ENCODE peak calls at places on chromosomes 5 and 9, in eight cellular contexts. One of them, this sample, is unnamed.
A peak's percentile ranks its signal among the peaks of the same experiment; 100 is the strongest.

GRCh38 chr9:94586316-94586715 is 7.3 kb downstream of the FBP2 start:
- DNase-seq in A549: no peak
- DNase-seq in sigmoid colon: no peak
- DNase-seq in fibroblast of pulmonary artery: no peak
- DNase-seq in progenitor cell of endocrine pancreas: no peak
- DNase-seq in tibial nerve: no peak
- DNase-seq in fibroblast of lung: no peak
- DNase-seq in OCI-LY7: no peak
- DNase-seq in this sample: no peak

GRCh38 chr9:750264-750967 is 91.1 kb upstream of the DMRT1 start:
- DNase-seq in OCI-LY7: peak; percentile 30
- DNase-seq in fibroblast of lung: no peak
- DNase-seq in sigmoid colon: peak; percentile 61
- DNase-seq in tibial nerve: no peak
- DNase-seq in fibroblast of pulmonary artery: no peak
- DNase-seq in progenitor cell of endocrine pancreas: no peak
- DNase-seq in A549: no peak
- DNase-seq in this sample: no peak

GRCh38 chr5:97534166-97534565 is 351.1 kb upstream of the RIOK2 start:
- DNase-seq in sigmoid colon: no peak
- DNase-seq in fibroblast of pulmonary artery: peak; percentile 95
- DNase-seq in progenitor cell of endocrine pancreas: no peak
- DNase-seq in A549: peak; percentile 18
- DNase-seq in OCI-LY7: peak; percentile 31
- DNase-seq in fibroblast of lung: peak; percentile 97
- DNase-seq in tibial nerve: no peak
- DNase-seq in this sample: peak; percentile 14

GRCh38 chr5:138998521-138998920 is 123.4 kb upstream of the LRRTM2 start:
- DNase-seq in OCI-LY7: no peak
- DNase-seq in tibial nerve: no peak
- DNase-seq in sigmoid colon: no peak
- DNase-seq in progenitor cell of endocrine pancreas: no peak
- DNase-seq in fibroblast of pulmonary artery: no peak
- DNase-seq in A549: no peak
- DNase-seq in fibroblast of lung: no peak
- DNase-seq in this sample: no peak

GRCh38 chr5:105956456-105957177 is 1714.1 kb downstream of the EFNA5 start:
- DNase-seq in OCI-LY7: no peak
- DNase-seq in fibroblast of lung: peak; percentile 39
- DNase-seq in tibial nerve: no peak
- DNase-seq in progenitor cell of endocrine pancreas: no peak
- DNase-seq in A549: no peak
- DNase-seq in sigmoid colon: no peak
- DNase-seq in fibroblast of pulmonary artery: peak; percentile 31
- DNase-seq in this sample: no peak

GRCh38 chr5:176629853-176630680 is at the start of the genes EIF4E1B and SNCB:
- DNase-seq in OCI-LY7: peak; percentile 84
- DNase-seq in tibial nerve: no peak
- DNase-seq in sigmoid colon: no peak
- DNase-seq in progenitor cell of endocrine pancreas: peak; percentile 32
- DNase-seq in A549: peak; percentile 64
- DNase-seq in fibroblast of lung: peak; percentile 30
- DNase-seq in fibroblast of pulmonary artery: peak; percentile 38
- DNase-seq in this sample: peak; percentile 53

GRCh38 chr9:122097679-122098315 is 4.7 kb upstream of the TTLL11 start:
- DNase-seq in OCI-LY7: no peak
- DNase-seq in fibroblast of pulmonary artery: no peak
- DNase-seq in tibial nerve: no peak
- DNase-seq in sigmoid colon: no peak
- DNase-seq in fibroblast of lung: peak; percentile 60
- DNase-seq in A549: no peak
- DNase-seq in progenitor cell of endocrine pancreas: no peak
- DNase-seq in this sample: no peak

GRCh38 chr5:79436821-79437220 is 77.1 kb downstream of the HOMER1 start:
- DNase-seq in sigmoid colon: no peak
- DNase-seq in OCI-LY7: no peak
- DNase-seq in A549: no peak
- DNase-seq in fibroblast of pulmonary artery: peak; percentile 18
- DNase-seq in progenitor cell of endocrine pancreas: no peak
- DNase-seq in tibial nerve: no peak
- DNase-seq in fibroblast of lung: peak; percentile 8
- DNase-seq in this sample: no peak

GRCh38 chr9:121133104-121133816 is 58.5 kb downstream of the CNTRL start:
- DNase-seq in tibial nerve: no peak
- DNase-seq in fibroblast of lung: no peak
- DNase-seq in sigmoid colon: no peak
- DNase-seq in progenitor cell of endocrine pancreas: peak; percentile 18
- DNase-seq in fibroblast of pulmonary artery: no peak
- DNase-seq in OCI-LY7: no peak
- DNase-seq in A549: no peak
- DNase-seq in this sample: no peak

GRCh38 chr9:126701820-126702500 is 88.2 kb downstream of the LMX1B start:
- DNase-seq in A549: no peak
- DNase-seq in fibroblast of pulmonary artery: no peak
- DNase-seq in progenitor cell of endocrine pancreas: no peak
- DNase-seq in OCI-LY7: no peak
- DNase-seq in tibial nerve: no peak
- DNase-seq in fibroblast of lung: no peak
- DNase-seq in sigmoid colon: peak; percentile 58
- DNase-seq in this sample: no peak

GRCh38 chr5:42720242-42720641 is 36.4 kb upstream of the CCDC152 start:
- DNase-seq in sigmoid colon: no peak
- DNase-seq in progenitor cell of endocrine pancreas: no peak
- DNase-seq in fibroblast of pulmonary artery: no peak
- DNase-seq in tibial nerve: no peak
- DNase-seq in A549: no peak
- DNase-seq in OCI-LY7: no peak
- DNase-seq in fibroblast of lung: no peak
- DNase-seq in this sample: no peak

GRCh38 chr5:54443264-54443663 is 12.2 kb upstream of the HSPB3 start:
- DNase-seq in progenitor cell of endocrine pancreas: no peak
- DNase-seq in fibroblast of pulmonary artery: peak; percentile 66
- DNase-seq in fibroblast of lung: peak; percentile 71
- DNase-seq in A549: peak; percentile 27
- DNase-seq in OCI-LY7: peak; percentile 63
- DNase-seq in sigmoid colon: no peak
- DNase-seq in tibial nerve: no peak
- DNase-seq in this sample: peak; percentile 17
- TF ChIP-seq CTCF in progenitor cell of endocrine pancreas: peak; percentile 56
- TF ChIP-seq CTCF in fibroblast of pulmonary artery: peak; percentile 64
- TF ChIP-seq CTCF in fibroblast of lung: peak; percentile 43
- TF ChIP-seq CTCF in A549: peak; percentile 57
- TF ChIP-seq CTCF in OCI-LY7: peak; percentile 85
- TF ChIP-seq CTCF in sigmoid colon: no peak
- TF ChIP-seq CTCF in tibial nerve: peak; percentile 22
- TF ChIP-seq CTCF in this sample: peak; percentile 65

GRCh38 chr9:91746357-91746756 is 203.7 kb downstream of the ROR2 start:
- DNase-seq in OCI-LY7: no peak
- DNase-seq in fibroblast of lung: no peak
- DNase-seq in fibroblast of pulmonary artery: no peak
- DNase-seq in tibial nerve: no peak
- DNase-seq in progenitor cell of endocrine pancreas: no peak
- DNase-seq in A549: no peak
- DNase-seq in sigmoid colon: no peak
- DNase-seq in this sample: no peak

GRCh38 chr9:91753711-91754110 is 196.3 kb downstream of the ROR2 start:
- DNase-seq in OCI-LY7: no peak
- DNase-seq in progenitor cell of endocrine pancreas: no peak
- DNase-seq in fibroblast of pulmonary artery: no peak
- DNase-seq in fibroblast of lung: no peak
- DNase-seq in A549: no peak
- DNase-seq in sigmoid colon: no peak
- DNase-seq in tibial nerve: no peak
- DNase-seq in this sample: no peak

GRCh38 chr9:91746904-91747303 is 203.1 kb downstream of the ROR2 start:
- DNase-seq in A549: no peak
- DNase-seq in fibroblast of pulmonary artery: peak; percentile 50
- DNase-seq in OCI-LY7: no peak
- DNase-seq in fibroblast of lung: peak; percentile 66
- DNase-seq in sigmoid colon: no peak
- DNase-seq in tibial nerve: no peak
- DNase-seq in progenitor cell of endocrine pancreas: no peak
- DNase-seq in this sample: no peak

GRCh38 chr9:91751922-91752321 is 198.1 kb downstream of the ROR2 start:
- DNase-seq in fibroblast of lung: peak; percentile 52
- DNase-seq in fibroblast of pulmonary artery: peak; percentile 76
- DNase-seq in A549: no peak
- DNase-seq in OCI-LY7: no peak
- DNase-seq in progenitor cell of endocrine pancreas: no peak
- DNase-seq in sigmoid colon: no peak
- DNase-seq in tibial nerve: no peak
- DNase-seq in this sample: no peak

DNA sequence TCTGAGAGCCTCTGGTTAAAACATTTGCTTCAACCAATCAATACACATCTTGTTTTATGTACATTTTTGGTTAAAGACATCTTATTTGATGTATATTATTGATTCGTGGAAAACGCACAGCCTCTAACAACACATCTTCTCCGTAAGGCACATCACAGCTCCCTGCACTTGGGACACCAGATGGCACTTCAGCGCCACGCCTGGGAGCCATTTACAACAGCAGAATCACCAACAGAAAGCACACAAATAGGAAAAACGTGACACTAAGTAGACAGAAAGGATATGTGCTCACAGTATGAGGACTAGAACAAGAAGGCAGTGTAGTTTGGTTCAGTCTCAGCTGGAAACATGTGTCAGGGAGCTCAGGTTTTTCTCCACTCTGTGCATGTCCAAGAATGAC is 199.7 kb downstream of the ROR2 start:
- DNase-seq in OCI-LY7: no peak
- DNase-seq in sigmoid colon: no peak
- DNase-seq in progenitor cell of endocrine pancreas: no peak
- DNase-seq in fibroblast of pulmonary artery: no peak
- DNase-seq in A549: no peak
- DNase-seq in fibroblast of lung: no peak
- DNase-seq in tibial nerve: no peak
- DNase-seq in this sample: no peak
- TF ChIP-seq CTCF in OCI-LY7: peak; percentile 15
- TF ChIP-seq CTCF in sigmoid colon: no peak
- TF ChIP-seq CTCF in progenitor cell of endocrine pancreas: no peak
- TF ChIP-seq CTCF in fibroblast of pulmonary artery: no peak
- TF ChIP-seq CTCF in A549: no peak
- TF ChIP-seq CTCF in fibroblast of lung: no peak
- TF ChIP-seq CTCF in tibial nerve: no peak
- TF ChIP-seq CTCF in this sample: no peak

DNA sequence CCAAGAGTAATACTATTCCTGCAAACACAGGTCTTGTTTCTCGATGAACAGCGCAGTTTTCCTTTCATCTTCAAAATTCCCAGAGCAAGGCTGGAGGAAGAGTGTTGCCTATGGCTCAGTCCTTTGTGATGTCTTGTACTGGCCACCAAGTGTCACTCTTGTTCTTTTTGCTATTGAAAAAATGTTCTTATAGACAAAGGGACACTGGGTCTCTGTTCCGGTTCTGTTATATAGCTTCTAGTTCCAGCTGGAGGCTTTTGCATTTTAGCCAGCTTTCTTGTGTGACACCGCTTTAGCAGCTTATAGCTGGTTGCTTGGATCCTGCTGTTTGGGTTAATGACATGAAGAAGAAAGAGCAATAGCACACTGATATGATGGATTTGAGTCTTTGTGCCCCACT is 343.7 kb upstream of the KCNN2 start:
- DNase-seq in OCI-LY7: no peak
- DNase-seq in fibroblast of lung: no peak
- DNase-seq in progenitor cell of endocrine pancreas: no peak
- DNase-seq in sigmoid colon: no peak
- DNase-seq in fibroblast of pulmonary artery: no peak
- DNase-seq in tibial nerve: no peak
- DNase-seq in A549: no peak
- DNase-seq in this sample: no peak
- TF ChIP-seq CTCF in OCI-LY7: peak; percentile 30
- TF ChIP-seq CTCF in fibroblast of lung: no peak
- TF ChIP-seq CTCF in progenitor cell of endocrine pancreas: peak; percentile 44
- TF ChIP-seq CTCF in sigmoid colon: peak; percentile 16
- TF ChIP-seq CTCF in fibroblast of pulmonary artery: no peak
- TF ChIP-seq CTCF in tibial nerve: no peak
- TF ChIP-seq CTCF in A549: no peak
- TF ChIP-seq CTCF in this sample: peak; percentile 54

GRCh38 chr5:168291281-168291960 is at the start of gene WWC1:
- DNase-seq in fibroblast of lung: peak; percentile 22
- DNase-seq in fibroblast of pulmonary artery: no peak
- DNase-seq in sigmoid colon: no peak
- DNase-seq in OCI-LY7: no peak
- DNase-seq in progenitor cell of endocrine pancreas: peak; percentile 93
- DNase-seq in A549: peak; percentile 86
- DNase-seq in tibial nerve: no peak
- DNase-seq in this sample: peak; percentile 59

GRCh38 chr5:168292783-168293696 is 1.6 kb downstream of the WWC1 start:
- DNase-seq in progenitor cell of endocrine pancreas: no peak
- DNase-seq in OCI-LY7: no peak
- DNase-seq in sigmoid colon: no peak
- DNase-seq in fibroblast of lung: no peak
- DNase-seq in tibial nerve: no peak
- DNase-seq in fibroblast of pulmonary artery: no peak
- DNase-seq in A549: no peak
- DNase-seq in this sample: no peak

GRCh38 chr5:168290902-168291280 is 554 bp upstream of the WWC1 start:
- DNase-seq in tibial nerve: no peak
- DNase-seq in sigmoid colon: no peak
- DNase-seq in fibroblast of pulmonary artery: no peak
- DNase-seq in progenitor cell of endocrine pancreas: no peak
- DNase-seq in OCI-LY7: no peak
- DNase-seq in A549: no peak
- DNase-seq in fibroblast of lung: no peak
- DNase-seq in this sample: no peak

GRCh38 chr5:168295574-168296201 is 4.2 kb downstream of the WWC1 start:
- DNase-seq in progenitor cell of endocrine pancreas: peak; percentile 48
- DNase-seq in tibial nerve: no peak
- DNase-seq in A549: peak; percentile 90
- DNase-seq in fibroblast of lung: peak; percentile 66
- DNase-seq in OCI-LY7: no peak
- DNase-seq in sigmoid colon: no peak
- DNase-seq in fibroblast of pulmonary artery: peak; percentile 68
- DNase-seq in this sample: no peak

DNA sequence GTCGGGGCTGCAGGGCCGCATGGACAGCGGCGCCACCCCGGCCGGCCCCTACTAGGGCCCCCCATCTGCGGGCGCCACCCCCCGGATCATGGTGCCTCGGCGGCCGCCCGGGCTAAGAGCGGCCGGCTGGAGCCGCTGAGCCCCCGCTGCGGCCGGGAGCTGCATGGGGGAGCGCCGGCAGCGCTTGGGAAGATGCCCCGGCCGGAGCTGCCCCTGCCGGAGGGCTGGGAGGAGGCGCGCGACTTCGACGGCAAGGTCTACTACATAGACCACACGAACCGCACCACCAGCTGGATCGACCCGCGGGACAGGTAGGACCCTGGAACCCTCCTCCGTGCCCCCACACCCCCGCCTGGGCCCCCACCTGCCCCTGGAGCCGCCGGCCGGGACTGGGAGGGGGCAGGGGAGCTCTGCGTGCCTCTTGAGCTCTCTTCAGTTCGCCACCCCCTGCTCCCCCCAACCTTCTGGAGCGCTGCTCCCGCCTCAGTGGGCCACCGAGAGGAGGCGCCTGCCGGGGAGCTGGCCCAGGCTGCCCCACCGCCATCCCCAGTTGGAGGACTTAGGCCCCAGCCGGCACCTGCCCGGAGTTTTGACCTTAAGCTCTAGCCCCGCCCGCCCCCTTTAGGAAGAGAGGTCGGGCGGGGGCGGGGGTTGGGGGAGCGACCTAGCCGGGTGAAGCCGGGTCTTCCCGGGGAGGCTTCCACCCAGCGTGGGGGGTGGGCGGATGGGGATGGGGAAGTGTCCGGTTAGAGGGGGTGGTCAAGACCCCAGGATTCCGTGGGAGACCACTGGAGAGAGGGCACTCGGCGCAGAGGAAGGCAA is 727 bp downstream of the WWC1 start:
- DNase-seq in progenitor cell of endocrine pancreas: peak; percentile 37
- DNase-seq in tibial nerve: no peak
- DNase-seq in fibroblast of lung: peak; percentile 9
- DNase-seq in OCI-LY7: no peak
- DNase-seq in A549: no peak
- DNase-seq in fibroblast of pulmonary artery: no peak
- DNase-seq in sigmoid colon: no peak
- DNase-seq in this sample: no peak
- TF ChIP-seq CTCF in progenitor cell of endocrine pancreas: peak; percentile 20
- TF ChIP-seq CTCF in tibial nerve: no peak
- TF ChIP-seq CTCF in fibroblast of lung: no peak
- TF ChIP-seq CTCF in OCI-LY7: no peak
- TF ChIP-seq CTCF in A549: no peak
- TF ChIP-seq CTCF in fibroblast of pulmonary artery: no peak
- TF ChIP-seq CTCF in sigmoid colon: no peak
- TF ChIP-seq CTCF in this sample: no peak

This sample was measured in neural crest cell.